ENCODE peak calls at places on chromosomes 1 and 21, in six cellular contexts. A is upper lobe of right lung; B is stimulated activated CD4-positive, alpha-beta T cell treated with anti-CD3 and anti-CD28 coated beads, Interleukin-15, amount 100 ng/mL, for 48 hours; I is type B pancreatic cell; U is CD8-positive, alpha-beta T cell; S is Daoy. G is an unnamed sample.

GRCh38 chr21:38955495-38955894 is 149.8 kb downstream of the ETS2 start:
- DNase-seq in B (no peak), I (no peak), S (peak), U (no peak), A (no peak), G (no peak)

GRCh38 chr1:64765826-64766225 is 21.0 kb downstream of the RAVER2 start:
- DNase-seq in A (no peak), U (no peak), B (no peak), S (no peak), I (no peak), G (no peak)

GRCh38 chr1:106268070-106268469 is 788.4 kb upstream of the PRMT6 start:
- DNase-seq in I (no peak), S (peak), A (no peak), U (no peak), B (no peak), G (no peak)

GRCh38 chr1:72892461-72892860 is 610.1 kb upstream of the NEGR1 start:
- DNase-seq in U (no peak), S (peak), B (no peak), A (no peak), I (no peak), G (no peak)

GRCh38 chr1:116754203-116754977 is at the start of gene CD2:
- DNase-seq in I (no peak), A (no peak), S (no peak), U (peak), B (no peak), G (no peak)

GRCh38 chr21:34640858-34641257 is 25.9 kb upstream of the RCAN1 start:
- DNase-seq in A (no peak), B (no peak), S (peak), I (no peak), U (no peak), G (no peak)

GRCh38 chr1:88890790-88891317 is 513 bp downstream of the GTF2B start:
- DNase-seq in U (peak), A (no peak), S (peak), B (no peak), I (no peak), G (peak)

GRCh38 chr1:64471218-64471719 is 1.3 kb downstream of the CACHD1 start:
- DNase-seq in U (no peak), I (peak), A (peak), B (no peak), S (peak), G (peak)

GRCh38 chr1:115833806-115834205 is 7.1 kb downstream of the NHLH2 start:
- DNase-seq in B (no peak), A (no peak), S (peak), I (no peak), U (no peak), G (no peak)

GRCh38 chr1:228459091-228459993 is 27.8 kb upstream of the RNF187 start:
- DNase-seq in I (peak), A (peak), S (peak), B (peak), U (peak), G (no peak)

GRCh38 chr1:191595170-191595569 is 563.1 kb upstream of the RGS18 start:
- DNase-seq in A (no peak), S (no peak), B (no peak), I (no peak), U (no peak), G (no peak)

GRCh38 chr1:223056802-223057201 is 86.2 kb downstream of the TLR5 start:
- DNase-seq in B (no peak), U (no peak), S (no peak), A (no peak), I (no peak), G (no peak)

GRCh38 chr21:31203371-31204054 is 140.5 kb downstream of the TIAM1 start:
- DNase-seq in B (no peak), S (peak), A (no peak), U (no peak), I (no peak), G (no peak)

GRCh38 chr1:210434224-210434623 is 105.5 kb downstream of the HHAT start:
- DNase-seq in B (no peak), A (no peak), S (no peak), U (no peak), I (no peak), G (no peak)

GRCh38 chr1:219533280-219533679 is 79.6 kb downstream of the ZC3H11B start:
- DNase-seq in A (no peak), U (no peak), B (no peak), I (no peak), S (no peak), G (no peak)

GRCh38 chr1:41333146-41333784 is 28.0 kb upstream of the FOXO6 start:
- DNase-seq in I (peak), B (no peak), S (peak), A (no peak), U (no peak), G (no peak)

GRCh38 chr21:39107739-39108138 is 75.5 kb downstream of the PSMG1 start:
- DNase-seq in B (no peak), S (no peak), I (no peak), U (no peak), A (no peak), G (no peak)

GRCh38 chr1:18037651-18038050 is 69.9 kb upstream of the IGSF21 start:
- DNase-seq in A (no peak), I (no peak), S (no peak), U (no peak), B (no peak), G (no peak)

GRCh38 chr1:1927751-1928150 is 8.7 kb upstream of the TMEM52 start:
- DNase-seq in S (no peak), A (no peak), I (no peak), B (no peak), U (no peak), G (no peak)

GRCh38 chr1:70247768-70248167 is 26.6 kb downstream of the SRSF11 start:
- DNase-seq in A (no peak), I (no peak), B (no peak), U (no peak), S (no peak), G (no peak)

GRCh38 chr1:30087465-30087864 is 635.9 kb downstream of the MATN1 start:
- DNase-seq in A (no peak), U (no peak), B (no peak), S (peak), I (no peak), G (no peak)

GRCh38 chr1:227944931-227945890 is 2.5 kb downstream of the WNT9A start:
- DNase-seq in B (no peak), I (peak), S (no peak), U (no peak), A (peak), G (no peak)

GRCh38 chr1:230464618-230465017 is 38.5 kb upstream of the PGBD5 start:
- DNase-seq in I (no peak), A (no peak), S (no peak), U (no peak), B (no peak), G (no peak)

GRCh38 chr1:14181191-14181793 is 417.2 kb upstream of the KAZN start:
- DNase-seq in I (no peak), S (peak), U (no peak), A (no peak), B (no peak), G (no peak)

GRCh38 chr21:38120984-38121855 is 135.6 kb upstream of the KCNJ15 start:
- DNase-seq in S (no peak), A (no peak), B (no peak), U (no peak), I (no peak), G (no peak)

G was measured in frontal cortex.